ENCODE peak calls at places on chromosomes 5 and 9, in five cellular contexts. C is aorta, K is GM23338, Q is T follicular helper cell, T is heart left ventricle. J is an unnamed sample.

GRCh38 chr9:91179237-91180138 is 182.2 kb downstream of the AUH start:
- DNase-seq in K (no peak), T (no peak), Q (no peak), C (no peak), J (peak)

GRCh38 chr9:117278020-117278419 is 136.8 kb downstream of the ASTN2 start:
- DNase-seq in Q (no peak), C (no peak), K (no peak), T (no peak), J (no peak)

GRCh38 chr5:148352696-148353095 is 17.3 kb downstream of the SPINK9 start:
- DNase-seq in Q (no peak), K (no peak), C (no peak), T (no peak), J (no peak)

GRCh38 chr5:142881076-142881466 is 110.9 kb downstream of the ARHGAP26 start:
- DNase-seq in K (peak), C (no peak), Q (no peak), T (no peak), J (no peak)

GRCh38 chr5:33827885-33828284 is 63.9 kb downstream of the ADAMTS12 start:
- DNase-seq in C (no peak), K (no peak), Q (no peak), T (no peak), J (no peak)

GRCh38 chr5:107425541-107426031 is 245.2 kb downstream of the EFNA5 start:
- DNase-seq in Q (no peak), T (no peak), C (no peak), K (no peak), J (no peak)

GRCh38 chr9:21317956-21318923 is 13.1 kb upstream of the IFNA5 start:
- DNase-seq in T (no peak), Q (peak), K (peak), C (no peak), J (peak)

GRCh38 chr5:54738118-54738972 is 220.8 kb downstream of the SNX18 start:
- DNase-seq in C (peak), K (no peak), Q (no peak), T (peak), J (peak)

GRCh38 chr5:98497391-98497790 is 276.1 kb upstream of the RGMB start:
- DNase-seq in C (no peak), T (no peak), Q (no peak), K (no peak), J (no peak)

GRCh38 chr9:129225815-129226214 is 47.8 kb upstream of the IER5L start:
- DNase-seq in Q (no peak), C (no peak), K (peak), T (peak), J (peak)

GRCh38 chr5:179534431-179534830 is 15.9 kb upstream of the RUFY1 start:
- DNase-seq in K (no peak), T (no peak), Q (no peak), C (no peak), J (no peak)

GRCh38 chr9:3858961-3859360 is 333.2 kb upstream of the RFX3 start:
- DNase-seq in C (no peak), T (no peak), K (no peak), Q (no peak), J (no peak)

GRCh38 chr9:71361357-71361756 is 239.9 kb upstream of the TRPM3 start:
- DNase-seq in C (no peak), Q (no peak), K (peak), T (no peak), J (no peak)

GRCh38 chr9:106883030-106883429 is 20.1 kb downstream of the ZNF462 start:
- DNase-seq in Q (no peak), K (no peak), T (no peak), C (no peak), J (no peak)

GRCh38 chr5:74342948-74343682 is 297.4 kb downstream of the ENC1 start:
- DNase-seq in C (no peak), K (no peak), T (no peak), Q (no peak), J (no peak)

GRCh38 chr9:96047741-96048115 is 172.2 kb downstream of the ERCC6L2 start:
- DNase-seq in K (peak), C (no peak), Q (no peak), T (no peak), J (no peak)

GRCh38 chr5:131163315-131164119 is 1.5 kb downstream of the HINT1 start:
- DNase-seq in K (no peak), T (no peak), C (no peak), Q (no peak), J (no peak)

GRCh38 chr5:141952030-141952429 is 6.0 kb downstream of the PCDH12 start:
- DNase-seq in Q (no peak), K (no peak), T (no peak), C (no peak), J (no peak)

GRCh38 chr9:132597073-132597775 is 14.8 kb downstream of the BARHL1 start:
- DNase-seq in C (peak), K (no peak), Q (no peak), T (peak), J (no peak)

GRCh38 chr5:172144291-172144815 is 43.7 kb downstream of the STK10 start:
- DNase-seq in K (no peak), C (no peak), T (peak), Q (no peak), J (no peak)

GRCh38 chr5:172150514-172151425 is 37.3 kb downstream of the STK10 start:
- DNase-seq in T (peak), C (peak), K (no peak), Q (no peak), J (no peak)

GRCh38 chr9:94083384-94083783 is 880 bp upstream of the PTPDC1 start:
- DNase-seq in C (no peak), K (no peak), T (no peak), Q (no peak), J (no peak)

GRCh38 chr9:106655966-106656365 is 207.0 kb upstream of the ZNF462 start:
- DNase-seq in K (no peak), Q (no peak), T (no peak), C (no peak), J (no peak)

GRCh38 chr5:93890657-93891056 is 149.3 kb upstream of the POU5F2 start:
- DNase-seq in K (peak), T (no peak), C (no peak), Q (no peak), J (no peak)

GRCh38 chr9:110575952-110576351 is 3.6 kb downstream of the SVEP1 start:
- DNase-seq in K (no peak), T (no peak), Q (no peak), C (no peak), J (no peak)

GRCh38 chr9:136700959-136701664 is 11.3 kb upstream of the DIPK1B start:
- DNase-seq in K (no peak), Q (peak), C (no peak), T (no peak), J (no peak)

GRCh38 chr5:142032747-142033631 is 20.2 kb upstream of the GNPDA1 start:
- DNase-seq in T (no peak), Q (no peak), K (no peak), C (no peak), J (no peak)

GRCh38 chr5:101067415-101067814 is 164.3 kb upstream of the ST8SIA4 start:
- DNase-seq in K (no peak), T (no peak), Q (no peak), C (no peak), J (no peak)

GRCh38 chr5:75843319-75843718 is 126.1 kb upstream of the POC5 start:
- DNase-seq in C (no peak), T (no peak), K (no peak), Q (no peak), J (no peak)

GRCh38 chr9:97484134-97484533 is 17.3 kb upstream of the TMOD1 start:
- DNase-seq in T (no peak), C (no peak), Q (no peak), K (no peak), J (no peak)

GRCh38 chr5:34564706-34565235 is 91.4 kb upstream of the RAI14 start:
- DNase-seq in T (peak), K (no peak), C (peak), Q (no peak), J (peak)

GRCh38 chr5:100731768-100732167 is 171.3 kb downstream of the ST8SIA4 start:
- DNase-seq in T (no peak), Q (no peak), K (no peak), C (no peak), J (no peak)

GRCh38 chr5:14801792-14802191 is 69.8 kb downstream of the ANKH start:
- DNase-seq in T (no peak), K (no peak), C (no peak), Q (no peak), J (no peak)

GRCh38 chr5:123035950-123036390 is 555 bp downstream of the PPIC start:
- DNase-seq in K (peak), C (peak), Q (no peak), T (peak), J (peak)

GRCh38 chr9:82621446-82621845 is 441.5 kb downstream of the RASEF start:
- DNase-seq in T (no peak), C (no peak), Q (no peak), K (no peak), J (no peak)

J was measured in ovary.